ENCODE peak calls at places on chromosomes 6 and 20, in seven cellular contexts. One of them, this sample, is unnamed.

GRCh38 chr20:23583526-23583925 is 15.2 kb upstream of the CST9L start:
- DNase-seq in fibroblast of mammary gland: no peak
- DNase-seq in endothelial cell: no peak
- DNase-seq in CD4-positive, alpha-beta T cell: no peak
- DNase-seq in activated B cell treated with CpG ODN at 0.5 μM for 24 hours: no peak
- DNase-seq in left ventricle myocardium inferior: no peak
- DNase-seq in psoas muscle: no peak
- DNase-seq in this sample: no peak

GRCh38 chr20:59988141-59988540 is 29.9 kb downstream of the CDH26 start:
- DNase-seq in left ventricle myocardium inferior: no peak
- DNase-seq in CD4-positive, alpha-beta T cell: no peak
- DNase-seq in fibroblast of mammary gland: peak; percentile 18
- DNase-seq in psoas muscle: no peak
- DNase-seq in activated B cell treated with CpG ODN at 0.5 μM for 24 hours: no peak
- DNase-seq in endothelial cell: no peak
- DNase-seq in this sample: no peak

GRCh38 chr6:46276571-46277142 is 105.9 kb upstream of the ENPP5 start:
- DNase-seq in CD4-positive, alpha-beta T cell: no peak
- DNase-seq in fibroblast of mammary gland: no peak
- DNase-seq in endothelial cell: no peak
- DNase-seq in activated B cell treated with CpG ODN at 0.5 μM for 24 hours: no peak
- DNase-seq in psoas muscle: no peak
- DNase-seq in left ventricle myocardium inferior: no peak
- DNase-seq in this sample: no peak

GRCh38 chr20:54061106-54061881 is 9.1 kb downstream of the BCAS1 start:
- DNase-seq in CD4-positive, alpha-beta T cell: no peak
- DNase-seq in activated B cell treated with CpG ODN at 0.5 μM for 24 hours: no peak
- DNase-seq in endothelial cell: no peak
- DNase-seq in left ventricle myocardium inferior: no peak
- DNase-seq in psoas muscle: no peak
- DNase-seq in fibroblast of mammary gland: peak; percentile 74
- DNase-seq in this sample: no peak

GRCh38 chr6:152170702-152171667 is 363.5 kb downstream of the ESR1 start:
- DNase-seq in left ventricle myocardium inferior: no peak
- DNase-seq in endothelial cell: no peak
- DNase-seq in fibroblast of mammary gland: no peak
- DNase-seq in psoas muscle: no peak
- DNase-seq in activated B cell treated with CpG ODN at 0.5 μM for 24 hours: no peak
- DNase-seq in CD4-positive, alpha-beta T cell: no peak
- DNase-seq in this sample: peak; percentile 76

GRCh38 chr6:89339565-89339964 is 13.0 kb downstream of the UBE2J1 start:
- DNase-seq in CD4-positive, alpha-beta T cell: no peak
- DNase-seq in left ventricle myocardium inferior: no peak
- DNase-seq in endothelial cell: no peak
- DNase-seq in activated B cell treated with CpG ODN at 0.5 μM for 24 hours: no peak
- DNase-seq in fibroblast of mammary gland: peak; percentile 29
- DNase-seq in psoas muscle: no peak
- DNase-seq in this sample: no peak

GRCh38 chr20:47847882-47848485 is 62.7 kb upstream of the SULF2 start:
- DNase-seq in endothelial cell: no peak
- DNase-seq in left ventricle myocardium inferior: no peak
- DNase-seq in activated B cell treated with CpG ODN at 0.5 μM for 24 hours: no peak
- DNase-seq in psoas muscle: no peak
- DNase-seq in fibroblast of mammary gland: no peak
- DNase-seq in CD4-positive, alpha-beta T cell: no peak
- DNase-seq in this sample: peak; percentile 7

GRCh38 chr6:43744490-43744889 is 25.5 kb upstream of the VEGFA start:
- DNase-seq in endothelial cell: no peak
- DNase-seq in fibroblast of mammary gland: no peak
- DNase-seq in CD4-positive, alpha-beta T cell: no peak
- DNase-seq in psoas muscle: no peak
- DNase-seq in activated B cell treated with CpG ODN at 0.5 μM for 24 hours: peak; percentile 7
- DNase-seq in left ventricle myocardium inferior: no peak
- DNase-seq in this sample: no peak

GRCh38 chr20:50624351-50625016 is 66.9 kb downstream of the RIPOR3 start:
- DNase-seq in left ventricle myocardium inferior: no peak
- DNase-seq in CD4-positive, alpha-beta T cell: no peak
- DNase-seq in fibroblast of mammary gland: no peak
- DNase-seq in psoas muscle: no peak
- DNase-seq in activated B cell treated with CpG ODN at 0.5 μM for 24 hours: no peak
- DNase-seq in endothelial cell: no peak
- DNase-seq in this sample: no peak

GRCh38 chr6:1911476-1911875 is 301.8 kb downstream of the FOXC1 start:
- DNase-seq in fibroblast of mammary gland: no peak
- DNase-seq in CD4-positive, alpha-beta T cell: no peak
- DNase-seq in activated B cell treated with CpG ODN at 0.5 μM for 24 hours: no peak
- DNase-seq in endothelial cell: no peak
- DNase-seq in left ventricle myocardium inferior: no peak
- DNase-seq in psoas muscle: no peak
- DNase-seq in this sample: no peak

GRCh38 chr20:6811262-6811661 is 43.8 kb downstream of the BMP2 start:
- DNase-seq in left ventricle myocardium inferior: no peak
- DNase-seq in CD4-positive, alpha-beta T cell: no peak
- DNase-seq in endothelial cell: no peak
- DNase-seq in activated B cell treated with CpG ODN at 0.5 μM for 24 hours: no peak
- DNase-seq in fibroblast of mammary gland: no peak
- DNase-seq in psoas muscle: no peak
- DNase-seq in this sample: no peak

GRCh38 chr6:77368660-77369313 is 94.5 kb downstream of the HTR1B start:
- DNase-seq in left ventricle myocardium inferior: peak; percentile 55
- DNase-seq in fibroblast of mammary gland: peak; percentile 27
- DNase-seq in endothelial cell: peak; percentile 35
- DNase-seq in activated B cell treated with CpG ODN at 0.5 μM for 24 hours: no peak
- DNase-seq in psoas muscle: peak; percentile 57
- DNase-seq in CD4-positive, alpha-beta T cell: no peak
- DNase-seq in this sample: no peak

GRCh38 chr6:5411414-5411813 is 150.1 kb downstream of the FARS2 start:
- DNase-seq in CD4-positive, alpha-beta T cell: no peak
- DNase-seq in activated B cell treated with CpG ODN at 0.5 μM for 24 hours: no peak
- DNase-seq in fibroblast of mammary gland: no peak
- DNase-seq in endothelial cell: no peak
- DNase-seq in left ventricle myocardium inferior: no peak
- DNase-seq in psoas muscle: no peak
- DNase-seq in this sample: no peak

GRCh38 chr6:4128748-4129147 is 6.6 kb downstream of the ECI2 start:
- DNase-seq in CD4-positive, alpha-beta T cell: no peak
- DNase-seq in fibroblast of mammary gland: no peak
- DNase-seq in activated B cell treated with CpG ODN at 0.5 μM for 24 hours: no peak
- DNase-seq in psoas muscle: no peak
- DNase-seq in endothelial cell: no peak
- DNase-seq in left ventricle myocardium inferior: no peak
- DNase-seq in this sample: no peak

GRCh38 chr6:89518352-89519055 is 85.6 kb downstream of the ANKRD6 start:
- DNase-seq in endothelial cell: no peak
- DNase-seq in left ventricle myocardium inferior: no peak
- DNase-seq in fibroblast of mammary gland: no peak
- DNase-seq in activated B cell treated with CpG ODN at 0.5 μM for 24 hours: no peak
- DNase-seq in psoas muscle: no peak
- DNase-seq in CD4-positive, alpha-beta T cell: no peak
- DNase-seq in this sample: no peak

GRCh38 chr20:36384022-36384619 is 78.0 kb downstream of the DLGAP4 start:
- DNase-seq in left ventricle myocardium inferior: no peak
- DNase-seq in endothelial cell: peak; percentile 73
- DNase-seq in psoas muscle: no peak
- DNase-seq in activated B cell treated with CpG ODN at 0.5 μM for 24 hours: no peak
- DNase-seq in CD4-positive, alpha-beta T cell: peak; percentile 4
- DNase-seq in fibroblast of mammary gland: peak; percentile 38
- DNase-seq in this sample: peak; percentile 62

GRCh38 chr6:7939864-7940228 is 29.3 kb upstream of the TXNDC5 start:
- DNase-seq in fibroblast of mammary gland: peak; percentile 15
- DNase-seq in left ventricle myocardium inferior: no peak
- DNase-seq in psoas muscle: no peak
- DNase-seq in activated B cell treated with CpG ODN at 0.5 μM for 24 hours: no peak
- DNase-seq in CD4-positive, alpha-beta T cell: no peak
- DNase-seq in endothelial cell: no peak
- DNase-seq in this sample: no peak

GRCh38 chr6:127581576-127581975 is 4.6 kb downstream of the C6orf58 start:
- DNase-seq in fibroblast of mammary gland: no peak
- DNase-seq in endothelial cell: no peak
- DNase-seq in psoas muscle: no peak
- DNase-seq in activated B cell treated with CpG ODN at 0.5 μM for 24 hours: no peak
- DNase-seq in left ventricle myocardium inferior: no peak
- DNase-seq in CD4-positive, alpha-beta T cell: no peak
- DNase-seq in this sample: no peak

GRCh38 chr6:161284653-161285052 is 10.8 kb upstream of the AGPAT4 start:
- DNase-seq in fibroblast of mammary gland: no peak
- DNase-seq in endothelial cell: no peak
- DNase-seq in left ventricle myocardium inferior: no peak
- DNase-seq in psoas muscle: no peak
- DNase-seq in activated B cell treated with CpG ODN at 0.5 μM for 24 hours: no peak
- DNase-seq in CD4-positive, alpha-beta T cell: no peak
- DNase-seq in this sample: no peak

DNA sequence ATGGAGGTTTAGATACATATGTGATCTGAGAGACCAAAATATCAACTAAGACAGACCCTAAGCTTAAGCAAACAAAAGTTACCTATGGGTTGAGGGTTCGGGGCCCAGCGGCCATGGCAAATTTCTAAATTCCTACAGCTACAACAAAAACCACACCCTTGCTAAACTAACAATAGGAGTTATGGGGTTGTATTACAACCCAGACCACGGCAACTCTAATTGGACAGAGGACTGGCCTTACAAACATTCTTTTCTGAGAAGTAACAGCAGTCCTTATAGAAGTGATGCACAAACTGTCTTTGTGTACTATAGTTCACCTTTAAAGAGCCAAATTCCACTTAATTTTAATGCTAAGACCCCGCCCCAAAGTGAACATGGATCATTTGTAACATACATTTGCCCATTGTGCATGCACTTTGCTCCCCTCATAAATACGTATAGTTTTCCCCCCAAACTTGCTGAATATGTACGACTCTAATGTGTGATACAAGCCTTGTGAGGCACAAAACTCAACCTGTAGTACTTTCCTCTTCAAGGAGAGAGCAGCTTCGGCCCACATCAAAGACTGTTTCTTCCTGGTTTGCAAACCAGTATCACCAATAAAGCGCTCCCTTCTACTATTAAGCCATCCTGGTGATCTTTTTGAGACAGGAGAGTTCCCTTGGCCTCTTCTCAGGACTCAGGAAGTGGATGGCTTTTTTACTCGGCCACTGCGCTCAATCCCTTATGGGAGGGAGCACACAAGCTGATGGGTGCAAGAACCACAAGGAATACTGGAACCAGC is 25.6 kb upstream of the MBOAT1 start:
- DNase-seq in activated B cell treated with CpG ODN at 0.5 μM for 24 hours: no peak
- DNase-seq in CD4-positive, alpha-beta T cell: no peak
- DNase-seq in left ventricle myocardium inferior: no peak
- DNase-seq in fibroblast of mammary gland: no peak
- DNase-seq in psoas muscle: no peak
- DNase-seq in endothelial cell: no peak
- DNase-seq in this sample: no peak
- TF ChIP-seq CTCF in activated B cell treated with CpG ODN at 0.5 μM for 24 hours: no peak
- TF ChIP-seq CTCF in CD4-positive, alpha-beta T cell: no peak
- TF ChIP-seq CTCF in left ventricle myocardium inferior: no peak
- TF ChIP-seq CTCF in fibroblast of mammary gland: no peak
- TF ChIP-seq CTCF in psoas muscle: no peak
- TF ChIP-seq CTCF in endothelial cell: no peak
- TF ChIP-seq CTCF in this sample: no peak

GRCh38 chr20:14342910-14343309 is 5.5 kb upstream of the FLRT3 start:
- DNase-seq in fibroblast of mammary gland: no peak
- DNase-seq in psoas muscle: no peak
- DNase-seq in endothelial cell: no peak
- DNase-seq in activated B cell treated with CpG ODN at 0.5 μM for 24 hours: no peak
- DNase-seq in CD4-positive, alpha-beta T cell: no peak
- DNase-seq in left ventricle myocardium inferior: no peak
- DNase-seq in this sample: no peak
- TF ChIP-seq CTCF in fibroblast of mammary gland: no peak
- TF ChIP-seq CTCF in psoas muscle: no peak
- TF ChIP-seq CTCF in endothelial cell: no peak
- TF ChIP-seq CTCF in activated B cell treated with CpG ODN at 0.5 μM for 24 hours: no peak
- TF ChIP-seq CTCF in CD4-positive, alpha-beta T cell: no peak
- TF ChIP-seq CTCF in left ventricle myocardium inferior: no peak
- TF ChIP-seq CTCF in this sample: no peak

GRCh38 chr6:166437661-166438060 is 54.9 kb upstream of the MPC1 start:
- DNase-seq in psoas muscle: no peak
- DNase-seq in endothelial cell: no peak
- DNase-seq in activated B cell treated with CpG ODN at 0.5 μM for 24 hours: no peak
- DNase-seq in fibroblast of mammary gland: no peak
- DNase-seq in left ventricle myocardium inferior: no peak
- DNase-seq in CD4-positive, alpha-beta T cell: no peak
- DNase-seq in this sample: no peak
- TF ChIP-seq CTCF in psoas muscle: no peak
- TF ChIP-seq CTCF in endothelial cell: peak; percentile 14
- TF ChIP-seq CTCF in activated B cell treated with CpG ODN at 0.5 μM for 24 hours: no peak
- TF ChIP-seq CTCF in fibroblast of mammary gland: no peak
- TF ChIP-seq CTCF in left ventricle myocardium inferior: no peak
- TF ChIP-seq CTCF in CD4-positive, alpha-beta T cell: no peak
- TF ChIP-seq CTCF in this sample: no peak

GRCh38 chr6:13229205-13230085 is 98.9 kb downstream of the TBC1D7 start:
- DNase-seq in fibroblast of mammary gland: no peak
- DNase-seq in left ventricle myocardium inferior: no peak
- DNase-seq in psoas muscle: no peak
- DNase-seq in CD4-positive, alpha-beta T cell: no peak
- DNase-seq in endothelial cell: no peak
- DNase-seq in activated B cell treated with CpG ODN at 0.5 μM for 24 hours: peak; percentile 28
- DNase-seq in this sample: peak; percentile 83
- TF ChIP-seq CTCF in fibroblast of mammary gland: no peak
- TF ChIP-seq CTCF in left ventricle myocardium inferior: no peak
- TF ChIP-seq CTCF in psoas muscle: no peak
- TF ChIP-seq CTCF in CD4-positive, alpha-beta T cell: no peak
- TF ChIP-seq CTCF in endothelial cell: no peak
- TF ChIP-seq CTCF in activated B cell treated with CpG ODN at 0.5 μM for 24 hours: no peak
- TF ChIP-seq CTCF in this sample: no peak

DNA sequence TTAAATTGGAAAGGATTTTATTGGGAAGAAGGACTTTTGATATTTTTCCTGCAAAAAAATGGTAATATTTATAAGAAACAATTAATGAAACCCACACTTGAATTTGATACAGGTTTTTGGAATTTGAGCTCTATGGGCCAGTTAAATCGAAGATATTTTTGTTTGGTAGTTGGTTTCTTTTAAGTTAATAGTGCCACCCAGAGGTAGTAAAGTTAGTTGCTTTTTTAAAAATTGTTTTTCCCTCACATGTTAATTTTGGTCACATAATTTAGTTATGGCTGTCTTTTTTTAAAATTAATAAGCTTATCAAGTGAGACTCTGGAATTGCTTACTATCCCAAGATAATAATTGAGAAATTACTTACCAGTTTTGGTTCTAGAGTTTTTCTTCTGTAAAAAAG is 7.1 kb downstream of the PRIM2 start:
- DNase-seq in endothelial cell: no peak
- DNase-seq in left ventricle myocardium inferior: no peak
- DNase-seq in psoas muscle: no peak
- DNase-seq in fibroblast of mammary gland: peak; percentile 31
- DNase-seq in activated B cell treated with CpG ODN at 0.5 μM for 24 hours: no peak
- DNase-seq in CD4-positive, alpha-beta T cell: no peak
- DNase-seq in this sample: no peak
- TF ChIP-seq CTCF in endothelial cell: peak; percentile 56
- TF ChIP-seq CTCF in left ventricle myocardium inferior: peak; percentile 56
- TF ChIP-seq CTCF in psoas muscle: peak; percentile 54
- TF ChIP-seq CTCF in fibroblast of mammary gland: peak; percentile 41
- TF ChIP-seq CTCF in activated B cell treated with CpG ODN at 0.5 μM for 24 hours: no peak
- TF ChIP-seq CTCF in CD4-positive, alpha-beta T cell: peak; percentile 37
- TF ChIP-seq CTCF in this sample: peak; percentile 31

GRCh38 chr6:84764332-84765049 is at the start of gene TBX18:
- DNase-seq in CD4-positive, alpha-beta T cell: no peak
- DNase-seq in fibroblast of mammary gland: peak; percentile 99
- DNase-seq in endothelial cell: peak; percentile 93
- DNase-seq in psoas muscle: peak; percentile 93
- DNase-seq in left ventricle myocardium inferior: peak; percentile 92
- DNase-seq in activated B cell treated with CpG ODN at 0.5 μM for 24 hours: no peak
- DNase-seq in this sample: peak; percentile 54
- TF ChIP-seq CTCF in CD4-positive, alpha-beta T cell: no peak
- TF ChIP-seq CTCF in fibroblast of mammary gland: no peak
- TF ChIP-seq CTCF in endothelial cell: no peak
- TF ChIP-seq CTCF in psoas muscle: no peak
- TF ChIP-seq CTCF in left ventricle myocardium inferior: no peak
- TF ChIP-seq CTCF in activated B cell treated with CpG ODN at 0.5 μM for 24 hours: no peak
- TF ChIP-seq CTCF in this sample: no peak